ENCODE peak calls at places on chromosomes 3 and 15, in five cellular contexts. E is tibial artery, W is mucosa of descending colon, N is sigmoid colon, F is fibroblast of mammary gland. Q is an unnamed sample.

GRCh38 chr15:41790756-41791546 is 16.7 kb downstream of the MAPKBP1 start:
- DNase-seq in E (no peak), W (no peak), N (no peak), F (peak; percentile 66), Q (no peak)

GRCh38 chr15:45522931-45523331 is 376 bp upstream of the SLC30A4 start:
- DNase-seq in E (no peak), W (peak; percentile 57), N (no peak), F (peak; percentile 18), Q (no peak)

GRCh38 chr3:8762607-8763377 is 6.6 kb downstream of the OXTR start:
- DNase-seq in E (no peak), W (no peak), N (no peak), F (no peak), Q (no peak)

GRCh38 chr3:99175276-99175801 is 273.8 kb upstream of the DCBLD2 start:
- DNase-seq in E (no peak), W (no peak), N (no peak), F (peak; percentile 41), Q (no peak)

GRCh38 chr3:42749753-42750231 is 23.3 kb downstream of the CCDC13 start:
- DNase-seq in E (peak; percentile 69), W (no peak), N (no peak), F (peak; percentile 24), Q (no peak)

GRCh38 chr15:84773716-84774115 is 25.3 kb downstream of the ZNF592 start:
- DNase-seq in E (no peak), W (no peak), N (no peak), F (no peak), Q (no peak)

GRCh38 chr15:88396382-88396781 is 70.8 kb downstream of the MRPL46 start:
- DNase-seq in E (no peak), W (no peak), N (no peak), F (no peak), Q (no peak)

GRCh38 chr3:102057781-102058421 is 208.6 kb downstream of the NFKBIZ start:
- DNase-seq in E (no peak), W (no peak), N (no peak), F (no peak), Q (no peak)

GRCh38 chr3:195150194-195151118 is 120.5 kb downstream of the XXYLT1 start:
- DNase-seq in E (peak; percentile 89), W (peak; percentile 69), N (peak; percentile 93), F (peak; percentile 38), Q (no peak)

GRCh38 chr3:129783470-129783869 is 110.0 kb downstream of the TMCC1 start:
- DNase-seq in E (no peak), W (no peak), N (no peak), F (no peak), Q (no peak)

GRCh38 chr3:105006164-105006563 is 360.5 kb upstream of the ALCAM start:
- DNase-seq in E (no peak), W (no peak), N (no peak), F (no peak), Q (no peak)

GRCh38 chr3:129021140-129021551 is 20.0 kb downstream of the EFCC1 start:
- DNase-seq in E (peak; percentile 3), W (no peak), N (no peak), F (peak; percentile 52), Q (peak; percentile 11)

GRCh38 chr3:65181397-65181871 is 493.6 kb upstream of the ADAMTS9 start:
- DNase-seq in E (peak; percentile 72), W (peak; percentile 38), N (no peak), F (peak; percentile 49), Q (no peak)

GRCh38 chr3:137110392-137110996 is 152.7 kb downstream of the IL20RB start:
- DNase-seq in E (no peak), W (peak; percentile 9), N (no peak), F (peak; percentile 35), Q (no peak)

GRCh38 chr15:62933388-62933787 is 109.2 kb upstream of the TPM1 start:
- DNase-seq in E (no peak), W (no peak), N (no peak), F (no peak), Q (no peak)

GRCh38 chr3:72265250-72265649 is 480.3 kb upstream of the PROK2 start:
- DNase-seq in E (no peak), W (no peak), N (no peak), F (peak; percentile 66), Q (no peak)
- TF ChIP-seq CTCF in E (peak; percentile 27), W (no peak), N (peak; percentile 28), F (peak; percentile 38), Q (peak; percentile 75)

GRCh38 chr3:123876858-123877257 is 7.3 kb downstream of the MYLK start:
- DNase-seq in E (no peak), W (no peak), N (no peak), F (no peak), Q (no peak)
- TF ChIP-seq CTCF in E (no peak), W (no peak), N (no peak), F (peak; percentile 17), Q (peak; percentile 55)

GRCh38 chr3:81643721-81644120 is 117.7 kb downstream of the GBE1 start:
- DNase-seq in E (no peak), W (peak; percentile 33), N (no peak), F (peak; percentile 36), Q (no peak)
- TF ChIP-seq CTCF in E (peak; percentile 14), W (no peak), N (no peak), F (peak; percentile 25), Q (peak; percentile 82)

GRCh38 chr3:185257334-185257733 is 3.5 kb upstream of the EHHADH start:
- DNase-seq in E (no peak), W (no peak), N (no peak), F (no peak), Q (no peak)

GRCh38 chr3:185250247-185250646 is 3.6 kb downstream of the EHHADH start:
- DNase-seq in E (no peak), W (no peak), N (no peak), F (no peak), Q (no peak)

GRCh38 chr3:185250653-185251052 is 3.2 kb downstream of the EHHADH start:
- DNase-seq in E (no peak), W (no peak), N (no peak), F (no peak), Q (no peak)

GRCh38 chr3:185254799-185255198 is 950 bp upstream of the EHHADH start:
- DNase-seq in E (no peak), W (no peak), N (no peak), F (no peak), Q (no peak)

GRCh38 chr3:185253645-185254410 is at the start of gene EHHADH:
- DNase-seq in E (peak; percentile 79), W (peak; percentile 88), N (peak; percentile 80), F (peak; percentile 48), Q (no peak)
- TF ChIP-seq CTCF in E (no peak), W (no peak), N (no peak), F (no peak), Q (no peak)

GRCh38 chr3:50146316-50146901 is 8.7 kb upstream of the SEMA3F start:
- DNase-seq in E (no peak), W (no peak), N (no peak), F (no peak), Q (no peak)
- TF ChIP-seq CTCF in E (no peak), W (no peak), N (no peak), F (no peak), Q (no peak)

GRCh38 chr3:182699550-182700170 is 93.6 kb upstream of the ATP11B start:
- DNase-seq in E (no peak), W (no peak), N (no peak), F (no peak), Q (no peak)

GRCh38 chr3:182702216-182702615 is 91.1 kb upstream of the ATP11B start:
- DNase-seq in E (no peak), W (no peak), N (no peak), F (no peak), Q (no peak)

GRCh38 chr3:182693723-182694122 is 99.6 kb upstream of the ATP11B start:
- DNase-seq in E (no peak), W (no peak), N (no peak), F (no peak), Q (no peak)

GRCh38 chr3:182697345-182697919 is 95.9 kb upstream of the ATP11B start:
- DNase-seq in E (no peak), W (no peak), N (no peak), F (no peak), Q (no peak)

GRCh38 chr3:182698078-182698477 is 95.2 kb upstream of the ATP11B start:
- DNase-seq in E (no peak), W (no peak), N (no peak), F (no peak), Q (no peak)
- TF ChIP-seq CTCF in E (no peak), W (no peak), N (no peak), F (no peak), Q (no peak)

GRCh38 chr3:39814007-39814406 is 4.6 kb downstream of the MYRIP start:
- DNase-seq in E (no peak), W (peak; percentile 62), N (no peak), F (peak; percentile 63), Q (no peak)

GRCh38 chr3:39809995-39810595 is 686 bp downstream of the MYRIP start:
- DNase-seq in E (no peak), W (no peak), N (no peak), F (no peak), Q (no peak)

GRCh38 chr3:39810647-39811161 is 1.3 kb downstream of the MYRIP start:
- DNase-seq in E (no peak), W (no peak), N (no peak), F (no peak), Q (no peak)

GRCh38 chr3:39811561-39811960 is 2.2 kb downstream of the MYRIP start:
- DNase-seq in E (no peak), W (no peak), N (no peak), F (no peak), Q (no peak)

DNA sequence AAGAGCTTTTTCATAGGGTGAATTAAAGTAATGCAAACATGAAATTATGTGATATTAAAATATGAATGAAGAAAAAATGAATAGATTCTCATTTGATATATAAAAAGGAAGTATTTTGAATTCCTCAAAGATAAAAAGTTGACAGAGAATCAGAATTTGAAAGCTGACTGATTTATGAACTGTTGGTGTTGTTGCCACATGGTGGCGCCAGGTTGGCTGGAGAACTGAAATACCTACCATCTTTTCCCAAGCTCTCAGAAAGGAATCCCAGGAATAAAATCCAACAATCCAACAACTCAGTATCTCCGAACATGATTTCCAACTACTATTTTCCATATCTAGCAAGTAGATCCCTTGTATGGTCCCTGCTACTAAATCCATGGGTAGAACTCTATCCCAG is 3.1 kb downstream of the MYRIP start:
- DNase-seq in E (no peak), W (peak; percentile 71), N (no peak), F (no peak), Q (no peak)
- TF ChIP-seq CTCF in E (peak; percentile 23), W (peak; percentile 30), N (no peak), F (peak; percentile 26), Q (peak; percentile 70)

GRCh38 chr3:60090536-60090935 is 1040.7 kb upstream of the CFAP20DC start:
- DNase-seq in E (no peak), W (no peak), N (no peak), F (no peak), Q (no peak)

GRCh38 chr3:60085649-60086048 is 1035.8 kb upstream of the CFAP20DC start:
- DNase-seq in E (no peak), W (no peak), N (no peak), F (no peak), Q (no peak)

GRCh38 chr3:60081381-60082095 is 1031.7 kb upstream of the CFAP20DC start:
- DNase-seq in E (no peak), W (no peak), N (no peak), F (no peak), Q (no peak)

DNA sequence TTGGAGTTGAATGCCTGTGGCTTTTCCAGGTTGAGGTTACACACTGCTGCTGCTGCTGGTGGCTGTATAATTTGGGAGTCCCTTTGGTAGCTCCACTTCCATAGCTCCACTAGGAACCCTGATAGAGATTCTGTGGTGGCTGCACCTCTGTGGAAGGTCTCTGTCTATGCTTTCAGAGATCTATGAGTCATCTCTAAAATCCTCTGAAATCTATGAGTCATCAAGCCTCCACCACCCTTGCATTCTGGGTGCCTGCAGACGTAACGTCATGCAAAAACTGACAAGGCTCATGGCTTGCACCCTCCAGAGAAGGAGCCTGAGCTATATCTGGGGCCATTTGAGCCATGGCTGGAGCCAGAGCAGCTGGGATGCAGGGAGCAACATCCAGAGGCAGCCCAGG is 1037.0 kb upstream of the CFAP20DC start:
- DNase-seq in E (no peak), W (no peak), N (no peak), F (peak; percentile 46), Q (no peak)
- TF ChIP-seq CTCF in E (no peak), W (no peak), N (no peak), F (no peak), Q (no peak)

Q was measured in chondrocyte.